ENCODE peak calls at places on chromosome 19, in seven cellular contexts. Z is transverse colon, E is uterus, L is H1, B is endothelial cell of umbilical vein, X is neuronal stem cell, H is thoracic aorta. F is an unnamed sample.

GRCh38 chr19:13881231-13881691 is 4.3 kb downstream of the NANOS3 start:
- DNase-seq in Z (no peak), E (no peak), L (no peak), B (no peak), X (no peak), H (no peak), F (no peak)

GRCh38 chr19:3517638-3518037 is 11.5 kb downstream of the FZR1 start:
- DNase-seq in Z (no peak), E (no peak), L (no peak), B (no peak), X (no peak), H (no peak), F (no peak)

GRCh38 chr19:43592800-43593350 is 3.1 kb downstream of the IRGQ start:
- DNase-seq in Z (no peak), E (no peak), L (no peak), B (no peak), X (no peak), H (no peak), F (no peak)

GRCh38 chr19:32708457-32708856 is 11.1 kb upstream of the TDRD12 start:
- DNase-seq in Z (no peak), E (no peak), L (no peak), B (no peak), X (no peak), H (no peak), F (no peak)

GRCh38 chr19:55553217-55554182 is 8.2 kb upstream of the SBK3 start:
- DNase-seq in Z (no peak), E (no peak), L (no peak), B (no peak), X (no peak), H (no peak), F (peak; percentile 23)

GRCh38 chr19:33245948-33246728 is 20.5 kb upstream of the SLC7A10 start:
- DNase-seq in Z (no peak), E (no peak), L (peak; percentile 73), B (no peak), X (no peak), H (no peak), F (peak; percentile 30)

GRCh38 chr19:34220472-34221063 is 33.8 kb upstream of the GARRE1 start:
- DNase-seq in Z (peak; percentile 65), E (peak; percentile 48), L (peak; percentile 73), B (peak; percentile 71), X (peak; percentile 23), H (peak; percentile 47), F (peak; percentile 50)

GRCh38 chr19:3186891-3187661 is 1.3 kb downstream of the NCLN start:
- DNase-seq in Z (peak; percentile 27), E (no peak), L (no peak), B (no peak), X (no peak), H (no peak), F (no peak)

GRCh38 chr19:45767881-45768643 is 990 bp downstream of the SIX5 start:
- DNase-seq in Z (peak; percentile 70), E (peak; percentile 75), L (peak; percentile 79), B (peak; percentile 72), X (peak; percentile 69), H (no peak), F (peak; percentile 69)

GRCh38 chr19:6241680-6242079 is 38.1 kb downstream of the MLLT1 start:
- DNase-seq in Z (no peak), E (no peak), L (no peak), B (no peak), X (no peak), H (no peak), F (no peak)

GRCh38 chr19:2385053-2385721 is 25.1 kb downstream of the TMPRSS9 start:
- DNase-seq in Z (peak; percentile 51), E (no peak), L (peak; percentile 82), B (peak; percentile 18), X (no peak), H (no peak), F (peak; percentile 85)

GRCh38 chr19:7611541-7612279 is 16.0 kb downstream of the CAMSAP3 start:
- DNase-seq in Z (no peak), E (no peak), L (no peak), B (no peak), X (no peak), H (no peak), F (no peak)

GRCh38 chr19:16117594-16118033 is 5.9 kb downstream of the RAB8A start:
- DNase-seq in Z (peak; percentile 51), E (no peak), L (no peak), B (no peak), X (no peak), H (no peak), F (no peak)

GRCh38 chr19:6958786-6959185 is 62.4 kb downstream of the MBD3L2B start:
- DNase-seq in Z (no peak), E (no peak), L (no peak), B (no peak), X (no peak), H (no peak), F (no peak)

GRCh38 chr19:15101479-15102082 is 5.6 kb upstream of the SYDE1 start:
- DNase-seq in Z (peak; percentile 52), E (no peak), L (peak; percentile 87), B (peak; percentile 75), X (no peak), H (no peak), F (peak; percentile 50)

GRCh38 chr19:45166723-45167252 is 6.0 kb upstream of the NKPD1 start:
- DNase-seq in Z (no peak), E (no peak), L (no peak), B (no peak), X (no peak), H (no peak), F (no peak)

GRCh38 chr19:8255426-8256125 is 46.4 kb downstream of the CERS4 start:
- DNase-seq in Z (no peak), E (no peak), L (no peak), B (no peak), X (no peak), H (no peak), F (no peak)

GRCh38 chr19:13934785-13935109 is 3.5 kb downstream of the PODNL1 start:
- DNase-seq in Z (no peak), E (no peak), L (no peak), B (no peak), X (no peak), H (no peak), F (no peak)

GRCh38 chr19:48203227-48203793 is 32.8 kb downstream of the ZSWIM9 start:
- DNase-seq in Z (no peak), E (no peak), L (no peak), B (no peak), X (no peak), H (no peak), F (no peak)

GRCh38 chr19:8468761-8469458 is 24.1 kb downstream of the HNRNPM start:
- DNase-seq in Z (no peak), E (no peak), L (no peak), B (no peak), X (no peak), H (no peak), F (peak; percentile 14)

DNA sequence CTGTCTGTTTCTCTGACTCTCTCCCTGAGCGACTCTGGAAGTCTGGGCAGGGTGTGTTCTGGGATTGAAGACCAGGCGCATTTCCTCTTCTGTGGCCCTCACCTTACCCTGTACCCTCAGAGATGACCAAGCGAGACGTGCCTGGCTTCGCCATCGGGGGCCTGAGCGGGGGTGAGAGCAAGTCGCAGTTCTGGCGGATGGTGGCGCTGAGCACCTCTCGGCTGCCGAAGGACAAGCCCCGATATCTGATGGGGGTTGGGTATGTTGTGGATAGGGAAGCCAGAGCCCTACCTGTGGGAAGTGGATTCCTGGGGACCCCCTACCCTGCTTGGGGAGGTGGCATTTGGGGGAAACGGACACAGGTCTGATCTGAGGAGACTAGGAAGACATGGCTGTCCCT is 5.8 kb upstream of the DNM2 start:
- DNase-seq in Z (peak; percentile 44), E (no peak), L (peak; percentile 66), B (no peak), X (no peak), H (no peak), F (no peak)
- H3K27ac ChIP-seq in Z (peak overlapping the region; percentile 83), E (no peak overlapping the region), L (no peak overlapping the region), B (no peak overlapping the region), X (no peak overlapping the region), H (no peak overlapping the region), F (no peak overlapping the region)

DNA sequence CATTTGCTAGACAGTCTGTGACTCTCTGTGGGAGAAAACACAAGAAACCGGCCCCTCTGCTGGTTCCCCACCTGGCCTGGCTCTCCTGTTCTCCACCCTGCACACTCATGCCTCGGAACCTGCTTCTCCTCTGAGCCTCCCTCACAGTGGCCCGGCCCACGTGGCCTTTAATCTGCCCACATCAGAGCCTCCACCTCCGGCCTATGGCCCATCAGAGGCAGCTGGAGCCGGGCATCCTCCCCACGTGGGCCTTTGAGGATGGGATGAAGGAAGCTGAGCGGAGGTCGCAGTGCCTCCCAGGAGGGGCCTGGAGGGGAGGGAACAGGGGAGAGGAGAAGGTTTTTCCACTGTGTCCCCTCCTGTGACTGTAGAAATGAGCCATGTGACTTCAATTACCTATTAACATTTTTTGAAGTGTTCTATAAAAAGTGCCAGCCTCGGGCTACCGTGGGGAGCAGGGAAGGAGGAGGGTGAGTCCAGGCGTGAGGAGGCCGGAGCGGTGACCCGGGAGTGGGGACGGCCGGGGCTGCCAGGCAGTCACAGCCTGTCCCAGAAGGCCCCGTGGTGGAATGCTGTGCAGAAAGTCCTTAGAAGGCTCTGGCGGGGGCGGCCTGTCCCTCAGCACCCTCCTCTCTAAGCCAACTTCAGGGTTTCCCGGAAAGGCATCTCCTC is 24.6 kb upstream of the SLC1A5 start:
- DNase-seq in Z (no peak), E (no peak), L (peak; percentile 55), B (no peak), X (no peak), H (no peak), F (no peak)
- H3K4me3 ChIP-seq in Z (no peak overlapping the region), E (no peak overlapping the region), L (no peak overlapping the region), B (no peak overlapping the region), X (no peak overlapping the region), H (no peak overlapping the region), F (no peak overlapping the region)

DNA sequence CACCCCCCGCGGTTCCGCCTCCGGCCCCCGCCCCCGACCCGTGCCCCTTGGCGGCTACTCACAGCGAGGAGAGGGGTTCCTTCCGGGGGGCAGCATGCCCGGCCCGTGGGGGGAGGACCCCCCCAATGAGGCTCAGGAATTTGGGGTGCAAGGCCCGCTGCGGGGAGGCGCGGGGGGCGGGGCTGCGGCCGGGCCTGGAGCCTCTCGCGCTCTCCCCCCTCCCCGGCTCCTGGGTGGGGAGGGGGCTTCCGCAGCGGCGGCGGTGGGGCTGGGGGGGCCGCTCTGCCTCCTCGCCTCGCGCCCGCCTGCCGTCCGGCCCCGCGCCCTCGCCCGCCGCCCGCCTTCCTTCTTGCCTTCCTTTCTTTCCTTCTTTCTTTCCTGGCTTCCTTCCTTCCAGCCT is 353 bp downstream of the LRRC4B start:
- DNase-seq in Z (no peak), E (no peak), L (no peak), B (no peak), X (no peak), H (no peak), F (no peak)
- H3K27me3 ChIP-seq in Z (peaks cover 80% of the 10 kb centered on the region), E (no peaks in the 10 kb centered on the region), L (peaks cover 36% of the 10 kb centered on the region), B (peaks cover 31% of the 10 kb centered on the region), X (no peaks in the 10 kb centered on the region), H (no peaks in the 10 kb centered on the region), F (no peaks in the 10 kb centered on the region)

DNA sequence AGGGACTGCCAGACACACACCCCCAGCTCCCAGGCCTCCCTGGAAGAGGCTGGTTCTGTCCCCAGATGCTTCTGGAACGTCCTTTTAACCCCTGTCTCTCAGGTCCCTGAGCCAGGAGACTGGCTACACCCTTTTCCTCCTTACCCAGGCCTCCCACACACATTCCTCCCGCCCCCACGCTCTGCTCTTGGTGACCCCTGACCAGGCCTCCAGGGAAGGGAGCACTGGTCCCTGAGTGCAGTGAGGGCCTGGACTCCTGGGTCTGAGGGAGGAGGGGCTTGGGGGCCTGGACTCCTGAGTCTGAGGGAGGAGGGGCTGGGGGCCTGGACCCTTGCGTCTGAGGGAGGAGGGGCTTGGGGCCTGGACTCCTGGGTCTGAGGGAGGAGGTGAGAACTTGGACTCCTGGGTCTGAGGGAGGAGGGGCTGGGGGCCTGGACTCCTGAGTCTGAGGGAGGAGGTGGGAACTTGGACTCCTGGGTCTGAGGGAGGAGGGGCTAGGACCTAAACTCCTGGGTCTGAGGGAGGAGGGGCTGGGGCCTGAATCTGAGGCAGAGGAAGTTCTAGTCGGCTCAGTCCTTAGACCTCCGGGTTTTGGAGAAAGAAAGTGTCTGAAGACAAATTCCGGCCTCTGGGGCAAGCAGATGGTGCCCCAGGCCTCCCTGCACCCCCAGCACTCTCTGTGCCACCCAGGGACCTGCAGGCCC is 530 bp downstream of the KLK6 start:
- DNase-seq in Z (no peak), E (no peak), L (no peak), B (no peak), X (no peak), H (no peak), F (no peak)
- H3K27ac ChIP-seq in Z (no peak overlapping the region), E (no peak overlapping the region), L (no peak overlapping the region), B (no peak overlapping the region), X (no peak overlapping the region), H (no peak overlapping the region), F (no peak overlapping the region)

F was measured in fibroblast of lung.